ENCODE peak calls at places on chromosome 20, in six cellular contexts. I is NCI-H2171, P is Calu3, C is tibial artery, U is neuronal stem cell, J is right cardiac atrium. N is an unnamed sample.

GRCh38 chr20:20078041-20078440 is 25.7 kb downstream of the CFAP61 start:
- DNase-seq in U (no peak), J (no peak), I (no peak), C (no peak), P (no peak), N (no peak)

GRCh38 chr20:52586697-52587096 is 385.5 kb upstream of the TSHZ2 start:
- DNase-seq in C (no peak), P (no peak), J (no peak), U (no peak), I (no peak), N (no peak)

GRCh38 chr20:12762725-12763124 is 246.0 kb upstream of the SPTLC3 start:
- DNase-seq in J (no peak), C (no peak), U (no peak), I (no peak), P (no peak), N (peak; percentile 25)

GRCh38 chr20:57264151-57264792 is 2.2 kb downstream of the BMP7 start:
- DNase-seq in P (no peak), U (no peak), C (no peak), J (no peak), I (no peak), N (no peak)

GRCh38 chr20:46963196-46963529 is 68.5 kb downstream of the EYA2 start:
- DNase-seq in C (no peak), I (peak; percentile 49), P (peak; percentile 19), J (no peak), U (no peak), N (no peak)

GRCh38 chr20:63744574-63745423 is 5.2 kb downstream of the SLC2A4RG start:
- DNase-seq in J (no peak), P (no peak), C (no peak), I (no peak), U (no peak), N (no peak)

GRCh38 chr20:46307139-46307998 is 929 bp downstream of the CDH22 start:
- DNase-seq in C (peak; percentile 23), P (peak; percentile 85), I (peak; percentile 81), U (peak; percentile 59), J (no peak), N (peak; percentile 19)

GRCh38 chr20:49871391-49871948 is 43.9 kb downstream of the SPATA2 start:
- DNase-seq in J (no peak), P (no peak), U (no peak), C (no peak), I (no peak), N (no peak)

GRCh38 chr20:15345287-15345686 is 1007.9 kb upstream of the FLRT3 start:
- DNase-seq in J (no peak), U (no peak), P (no peak), C (no peak), I (no peak), N (no peak)

GRCh38 chr20:45300961-45301360 is 5.7 kb upstream of the RBPJL start:
- DNase-seq in U (no peak), P (peak; percentile 79), J (no peak), C (no peak), I (no peak), N (no peak)

GRCh38 chr20:35556871-35557270 is 15.0 kb downstream of the ERGIC3 start:
- DNase-seq in I (no peak), C (no peak), J (no peak), P (no peak), U (no peak), N (no peak)

GRCh38 chr20:57698867-57699275 is 10.9 kb downstream of the PMEPA1 start:
- DNase-seq in P (peak; percentile 77), C (no peak), U (no peak), J (no peak), I (no peak), N (no peak)

GRCh38 chr20:34401741-34402455 is 38.8 kb downstream of the ITCH start:
- DNase-seq in C (no peak), U (no peak), P (no peak), J (no peak), I (no peak), N (no peak)

GRCh38 chr20:51668515-51668914 is 99.7 kb downstream of the ATP9A start:
- DNase-seq in U (no peak), C (no peak), J (no peak), P (no peak), I (no peak), N (no peak)

N was measured in uterus.